ENCODE peak calls at places on chromosome 12, in eight cellular contexts. U is NCI-H524, W is kidney glomerular epithelial cell, E is NCI-H345, M is SW480, D is HFF-Myc, V is AG10803, R is T follicular helper cell. X is an unnamed sample.
A peak's percentile ranks its signal among the peaks of the same experiment; 100 is the strongest.

GRCh38 chr12:75526655-75527511 is 15.5 kb upstream of the KRR1 start:
- DNase-seq in U (peak; percentile 94), W (peak; percentile 59), E (peak; percentile 53), M (peak; percentile 79), D (peak; percentile 56), V (peak; percentile 71), R (no peak), X (peak; percentile 40)

GRCh38 chr12:123075591-123076171 is 75.2 kb downstream of the PITPNM2 start:
- DNase-seq in U (peak; percentile 75), W (no peak), E (peak; percentile 89), M (peak; percentile 20), D (no peak), V (no peak), R (peak; percentile 46), X (peak; percentile 72)

GRCh38 chr12:109492371-109492770 is 14.9 kb downstream of the UBE3B start:
- DNase-seq in U (no peak), W (no peak), E (no peak), M (no peak), D (no peak), V (no peak), R (no peak), X (no peak)

GRCh38 chr12:71164166-71164876 is 6.5 kb upstream of the TSPAN8 start:
- DNase-seq in U (no peak), W (no peak), E (no peak), M (no peak), D (no peak), V (no peak), R (no peak), X (no peak)

GRCh38 chr12:81176796-81177195 is 98.9 kb downstream of the ACSS3 start:
- DNase-seq in U (no peak), W (no peak), E (no peak), M (no peak), D (no peak), V (no peak), R (no peak), X (no peak)

GRCh38 chr12:103422328-103422727 is 73.4 kb downstream of the C12orf42 start:
- DNase-seq in U (peak; percentile 30), W (no peak), E (no peak), M (no peak), D (no peak), V (no peak), R (no peak), X (no peak)

GRCh38 chr12:124609041-124609984 is 41.9 kb upstream of the NCOR2 start:
- DNase-seq in U (peak; percentile 84), W (peak; percentile 6), E (peak; percentile 98), M (peak; percentile 96), D (no peak), V (no peak), R (peak; percentile 81), X (peak; percentile 86)

GRCh38 chr12:64172143-64172970 is 49.7 kb downstream of the KICS2 start:
- DNase-seq in U (no peak), W (no peak), E (no peak), M (no peak), D (no peak), V (no peak), R (no peak), X (no peak)

GRCh38 chr12:128644664-128645296 is 179.0 kb downstream of the SLC15A4 start:
- DNase-seq in U (peak; percentile 67), W (no peak), E (peak; percentile 54), M (peak; percentile 29), D (no peak), V (no peak), R (no peak), X (no peak)

GRCh38 chr12:31896514-31897039 is 62.6 kb upstream of the RESF1 start:
- DNase-seq in U (no peak), W (no peak), E (no peak), M (no peak), D (peak; percentile 53), V (no peak), R (peak; percentile 76), X (no peak)

GRCh38 chr12:66403746-66404145 is 101.5 kb downstream of the HELB start:
- DNase-seq in U (peak; percentile 66), W (no peak), E (peak; percentile 12), M (no peak), D (no peak), V (no peak), R (no peak), X (peak; percentile 9)

GRCh38 chr12:115251727-115252126 is 567.8 kb upstream of the TBX3 start:
- DNase-seq in U (no peak), W (no peak), E (no peak), M (peak; percentile 23), D (no peak), V (no peak), R (no peak), X (no peak)

GRCh38 chr12:11944321-11944720 is 126.4 kb upstream of the BCL2L14 start:
- DNase-seq in U (no peak), W (no peak), E (no peak), M (no peak), D (no peak), V (no peak), R (no peak), X (no peak)

GRCh38 chr12:47818382-47818700 is 1.4 kb downstream of the HDAC7 start:
- DNase-seq in U (no peak), W (no peak), E (no peak), M (no peak), D (no peak), V (no peak), R (no peak), X (no peak)

GRCh38 chr12:132474237-132474741 is 15.7 kb upstream of the FBRSL1 start:
- DNase-seq in U (no peak), W (no peak), E (no peak), M (no peak), D (no peak), V (no peak), R (peak; percentile 28), X (no peak)

GRCh38 chr12:2555487-2556082 is 239.2 kb upstream of the FKBP4 start:
- DNase-seq in U (peak; percentile 93), W (no peak), E (no peak), M (no peak), D (no peak), V (no peak), R (no peak), X (no peak)

GRCh38 chr12:25469861-25470260 is 83.2 kb downstream of the LMNTD1 start:
- DNase-seq in U (peak; percentile 10), W (no peak), E (no peak), M (no peak), D (no peak), V (no peak), R (no peak), X (no peak)

GRCh38 chr12:86719381-86719780 is 463.2 kb upstream of the MGAT4C start:
- DNase-seq in U (no peak), W (peak; percentile 14), E (no peak), M (no peak), D (no peak), V (peak; percentile 37), R (no peak), X (no peak)

GRCh38 chr12:2149091-2149490 is 96.3 kb downstream of the CACNA1C start:
- DNase-seq in U (no peak), W (no peak), E (no peak), M (no peak), D (no peak), V (peak; percentile 9), R (no peak), X (no peak)

GRCh38 chr12:132190012-132190755 is 45.9 kb downstream of the NOC4L start:
- DNase-seq in U (no peak), W (no peak), E (no peak), M (no peak), D (no peak), V (no peak), R (no peak), X (no peak)

GRCh38 chr12:1920971-1921370 is 2.5 kb upstream of the CACNA2D4 start:
- DNase-seq in U (no peak), W (no peak), E (no peak), M (no peak), D (no peak), V (no peak), R (no peak), X (no peak)

GRCh38 chr12:63023926-63024325 is 89.0 kb upstream of the PPM1H start:
- DNase-seq in U (peak; percentile 42), W (no peak), E (no peak), M (no peak), D (no peak), V (no peak), R (no peak), X (no peak)

GRCh38 chr12:56631790-56632700 is 1.9 kb upstream of the BAZ2A start:
- DNase-seq in U (peak; percentile 65), W (no peak), E (peak; percentile 53), M (peak; percentile 27), D (no peak), V (no peak), R (no peak), X (peak; percentile 62)

GRCh38 chr12:124745891-124746570 is 117.6 kb downstream of the SCARB1 start:
- DNase-seq in U (peak; percentile 91), W (peak; percentile 76), E (peak; percentile 66), M (peak; percentile 92), D (peak; percentile 81), V (peak; percentile 97), R (no peak), X (peak; percentile 86)

GRCh38 chr12:69196302-69197288 is 42.8 kb upstream of the CPSF6 start:
- DNase-seq in U (no peak), W (no peak), E (no peak), M (peak; percentile 20), D (no peak), V (peak; percentile 12), R (no peak), X (no peak)

GRCh38 chr12:79366374-79366773 is 324.4 kb downstream of the PAWR start:
- DNase-seq in U (no peak), W (no peak), E (no peak), M (no peak), D (no peak), V (no peak), R (no peak), X (no peak)

GRCh38 chr12:13534645-13535398 is 338.3 kb downstream of the EMP1 start:
- DNase-seq in U (peak; percentile 69), W (peak; percentile 5), E (peak; percentile 52), M (peak; percentile 54), D (peak; percentile 21), V (peak; percentile 40), R (no peak), X (peak; percentile 65)

GRCh38 chr12:32444895-32445294 is 45.5 kb downstream of the FGD4 start:
- DNase-seq in U (peak; percentile 49), W (peak; percentile 93), E (peak; percentile 1), M (peak; percentile 91), D (peak; percentile 70), V (peak; percentile 47), R (no peak), X (peak; percentile 91)

GRCh38 chr12:6766651-6767300 is 613 bp downstream of the PTMS start:
- DNase-seq in U (peak; percentile 44), W (peak; percentile 72), E (peak; percentile 70), M (peak; percentile 81), D (no peak), V (peak; percentile 60), R (peak; percentile 20), X (peak; percentile 95)

GRCh38 chr12:58104443-58104842 is 163.1 kb downstream of the ATP23 start:
- DNase-seq in U (no peak), W (no peak), E (no peak), M (no peak), D (no peak), V (no peak), R (no peak), X (no peak)

GRCh38 chr12:131372706-131373195 is 338.1 kb upstream of the SFSWAP start:
- DNase-seq in U (no peak), W (no peak), E (no peak), M (no peak), D (no peak), V (no peak), R (no peak), X (no peak)

GRCh38 chr12:78795934-78796445 is 68.6 kb upstream of the SYT1 start:
- DNase-seq in U (no peak), W (no peak), E (no peak), M (no peak), D (no peak), V (no peak), R (no peak), X (no peak)

GRCh38 chr12:1435456-1435855 is 158.9 kb downstream of the FBXL14 start:
- DNase-seq in U (no peak), W (peak; percentile 26), E (no peak), M (no peak), D (peak; percentile 3), V (peak; percentile 28), R (no peak), X (no peak)

GRCh38 chr12:99138397-99138796 is 493.3 kb downstream of the APAF1 start:
- DNase-seq in U (no peak), W (no peak), E (peak; percentile 11), M (no peak), D (no peak), V (no peak), R (no peak), X (no peak)

X was measured in PC-9.